ENCODE peak calls at places on chromosomes 1 and 21, in nine cellular contexts. One of them, this sample, is unnamed.

GRCh38 chr1:116556289-116557006 is 14.4 kb downstream of the CD58 start:
- DNase-seq in stimulated activated CD8-positive, alpha-beta memory T cell treated with anti-CD3 and anti-CD28 coated beads, Interleukin-7, amount 100 ng/mL, for 24 hours: peak; percentile 50
- DNase-seq in fibroblast of lung: peak; percentile 57
- DNase-seq in activated T-cell treated with anti-CD3 and anti-CD28 coated beads for 1 hour: peak; percentile 45
- DNase-seq in astrocyte of the spinal cord: peak; percentile 95
- DNase-seq in dermis blood vessel endothelial cell: peak; percentile 43
- DNase-seq in AG09319: no peak
- DNase-seq in stimulated activated CD4-positive, alpha-beta T cell treated with anti-CD3 and anti-CD28 coated beads, Interleukin-2, amount 100 ng/mL, for 48 hours: peak; percentile 61
- DNase-seq in substantia nigra: no peak
- DNase-seq in this sample: peak; percentile 51

GRCh38 chr1:17925838-17926237 is 170.7 kb downstream of the ACTL8 start:
- DNase-seq in stimulated activated CD8-positive, alpha-beta memory T cell treated with anti-CD3 and anti-CD28 coated beads, Interleukin-7, amount 100 ng/mL, for 24 hours: no peak
- DNase-seq in fibroblast of lung: no peak
- DNase-seq in activated T-cell treated with anti-CD3 and anti-CD28 coated beads for 1 hour: no peak
- DNase-seq in astrocyte of the spinal cord: no peak
- DNase-seq in dermis blood vessel endothelial cell: no peak
- DNase-seq in AG09319: no peak
- DNase-seq in stimulated activated CD4-positive, alpha-beta T cell treated with anti-CD3 and anti-CD28 coated beads, Interleukin-2, amount 100 ng/mL, for 48 hours: no peak
- DNase-seq in substantia nigra: no peak
- DNase-seq in this sample: no peak

GRCh38 chr21:28904961-28905435 is 87.7 kb downstream of the LTN1 start:
- DNase-seq in stimulated activated CD8-positive, alpha-beta memory T cell treated with anti-CD3 and anti-CD28 coated beads, Interleukin-7, amount 100 ng/mL, for 24 hours: no peak
- DNase-seq in fibroblast of lung: no peak
- DNase-seq in activated T-cell treated with anti-CD3 and anti-CD28 coated beads for 1 hour: no peak
- DNase-seq in astrocyte of the spinal cord: no peak
- DNase-seq in dermis blood vessel endothelial cell: no peak
- DNase-seq in AG09319: no peak
- DNase-seq in stimulated activated CD4-positive, alpha-beta T cell treated with anti-CD3 and anti-CD28 coated beads, Interleukin-2, amount 100 ng/mL, for 48 hours: no peak
- DNase-seq in substantia nigra: no peak
- DNase-seq in this sample: no peak

GRCh38 chr1:9473032-9473792 is 66.1 kb upstream of the SLC25A33 start:
- DNase-seq in stimulated activated CD8-positive, alpha-beta memory T cell treated with anti-CD3 and anti-CD28 coated beads, Interleukin-7, amount 100 ng/mL, for 24 hours: no peak
- DNase-seq in fibroblast of lung: peak; percentile 93
- DNase-seq in activated T-cell treated with anti-CD3 and anti-CD28 coated beads for 1 hour: no peak
- DNase-seq in astrocyte of the spinal cord: peak; percentile 90
- DNase-seq in dermis blood vessel endothelial cell: peak; percentile 62
- DNase-seq in AG09319: peak; percentile 77
- DNase-seq in stimulated activated CD4-positive, alpha-beta T cell treated with anti-CD3 and anti-CD28 coated beads, Interleukin-2, amount 100 ng/mL, for 48 hours: no peak
- DNase-seq in substantia nigra: no peak
- DNase-seq in this sample: no peak

GRCh38 chr1:197027359-197027758 is 39.7 kb downstream of the F13B start:
- DNase-seq in stimulated activated CD8-positive, alpha-beta memory T cell treated with anti-CD3 and anti-CD28 coated beads, Interleukin-7, amount 100 ng/mL, for 24 hours: no peak
- DNase-seq in fibroblast of lung: no peak
- DNase-seq in activated T-cell treated with anti-CD3 and anti-CD28 coated beads for 1 hour: no peak
- DNase-seq in astrocyte of the spinal cord: no peak
- DNase-seq in dermis blood vessel endothelial cell: no peak
- DNase-seq in AG09319: no peak
- DNase-seq in stimulated activated CD4-positive, alpha-beta T cell treated with anti-CD3 and anti-CD28 coated beads, Interleukin-2, amount 100 ng/mL, for 48 hours: no peak
- DNase-seq in substantia nigra: no peak
- DNase-seq in this sample: no peak

GRCh38 chr1:43979528-43980254 is 681 bp downstream of the B4GALT2 start:
- DNase-seq in stimulated activated CD8-positive, alpha-beta memory T cell treated with anti-CD3 and anti-CD28 coated beads, Interleukin-7, amount 100 ng/mL, for 24 hours: no peak
- DNase-seq in fibroblast of lung: peak; percentile 51
- DNase-seq in activated T-cell treated with anti-CD3 and anti-CD28 coated beads for 1 hour: no peak
- DNase-seq in astrocyte of the spinal cord: peak; percentile 40
- DNase-seq in dermis blood vessel endothelial cell: peak; percentile 43
- DNase-seq in AG09319: no peak
- DNase-seq in stimulated activated CD4-positive, alpha-beta T cell treated with anti-CD3 and anti-CD28 coated beads, Interleukin-2, amount 100 ng/mL, for 48 hours: no peak
- DNase-seq in substantia nigra: peak; percentile 15
- DNase-seq in this sample: no peak

GRCh38 chr1:93575586-93576271 is 105.9 kb downstream of the BCAR3 start:
- DNase-seq in stimulated activated CD8-positive, alpha-beta memory T cell treated with anti-CD3 and anti-CD28 coated beads, Interleukin-7, amount 100 ng/mL, for 24 hours: no peak
- DNase-seq in fibroblast of lung: no peak
- DNase-seq in activated T-cell treated with anti-CD3 and anti-CD28 coated beads for 1 hour: no peak
- DNase-seq in astrocyte of the spinal cord: peak; percentile 35
- DNase-seq in dermis blood vessel endothelial cell: no peak
- DNase-seq in AG09319: no peak
- DNase-seq in stimulated activated CD4-positive, alpha-beta T cell treated with anti-CD3 and anti-CD28 coated beads, Interleukin-2, amount 100 ng/mL, for 48 hours: no peak
- DNase-seq in substantia nigra: no peak
- DNase-seq in this sample: no peak

GRCh38 chr1:226664413-226665101 is 74.5 kb downstream of the ITPKB start:
- DNase-seq in stimulated activated CD8-positive, alpha-beta memory T cell treated with anti-CD3 and anti-CD28 coated beads, Interleukin-7, amount 100 ng/mL, for 24 hours: no peak
- DNase-seq in fibroblast of lung: peak; percentile 80
- DNase-seq in activated T-cell treated with anti-CD3 and anti-CD28 coated beads for 1 hour: no peak
- DNase-seq in astrocyte of the spinal cord: peak; percentile 74
- DNase-seq in dermis blood vessel endothelial cell: peak; percentile 88
- DNase-seq in AG09319: peak; percentile 42
- DNase-seq in stimulated activated CD4-positive, alpha-beta T cell treated with anti-CD3 and anti-CD28 coated beads, Interleukin-2, amount 100 ng/mL, for 48 hours: no peak
- DNase-seq in substantia nigra: no peak
- DNase-seq in this sample: no peak

GRCh38 chr1:111778541-111779051 is 22.9 kb downstream of the DDX20 start:
- DNase-seq in stimulated activated CD8-positive, alpha-beta memory T cell treated with anti-CD3 and anti-CD28 coated beads, Interleukin-7, amount 100 ng/mL, for 24 hours: no peak
- DNase-seq in fibroblast of lung: no peak
- DNase-seq in activated T-cell treated with anti-CD3 and anti-CD28 coated beads for 1 hour: no peak
- DNase-seq in astrocyte of the spinal cord: no peak
- DNase-seq in dermis blood vessel endothelial cell: no peak
- DNase-seq in AG09319: no peak
- DNase-seq in stimulated activated CD4-positive, alpha-beta T cell treated with anti-CD3 and anti-CD28 coated beads, Interleukin-2, amount 100 ng/mL, for 48 hours: no peak
- DNase-seq in substantia nigra: no peak
- DNase-seq in this sample: no peak

GRCh38 chr1:85118751-85119150 is 70.5 kb upstream of the MCOLN3 start:
- DNase-seq in stimulated activated CD8-positive, alpha-beta memory T cell treated with anti-CD3 and anti-CD28 coated beads, Interleukin-7, amount 100 ng/mL, for 24 hours: no peak
- DNase-seq in fibroblast of lung: no peak
- DNase-seq in activated T-cell treated with anti-CD3 and anti-CD28 coated beads for 1 hour: no peak
- DNase-seq in astrocyte of the spinal cord: no peak
- DNase-seq in dermis blood vessel endothelial cell: no peak
- DNase-seq in AG09319: no peak
- DNase-seq in stimulated activated CD4-positive, alpha-beta T cell treated with anti-CD3 and anti-CD28 coated beads, Interleukin-2, amount 100 ng/mL, for 48 hours: no peak
- DNase-seq in substantia nigra: no peak
- DNase-seq in this sample: no peak

GRCh38 chr21:42242611-42243010 is 23.7 kb downstream of the ABCG1 start:
- DNase-seq in stimulated activated CD8-positive, alpha-beta memory T cell treated with anti-CD3 and anti-CD28 coated beads, Interleukin-7, amount 100 ng/mL, for 24 hours: no peak
- DNase-seq in fibroblast of lung: no peak
- DNase-seq in activated T-cell treated with anti-CD3 and anti-CD28 coated beads for 1 hour: no peak
- DNase-seq in astrocyte of the spinal cord: no peak
- DNase-seq in dermis blood vessel endothelial cell: no peak
- DNase-seq in AG09319: no peak
- DNase-seq in stimulated activated CD4-positive, alpha-beta T cell treated with anti-CD3 and anti-CD28 coated beads, Interleukin-2, amount 100 ng/mL, for 48 hours: no peak
- DNase-seq in substantia nigra: no peak
- DNase-seq in this sample: no peak

GRCh38 chr1:205171369-205171768 is 40.1 kb downstream of the DSTYK start:
- DNase-seq in stimulated activated CD8-positive, alpha-beta memory T cell treated with anti-CD3 and anti-CD28 coated beads, Interleukin-7, amount 100 ng/mL, for 24 hours: no peak
- DNase-seq in fibroblast of lung: no peak
- DNase-seq in activated T-cell treated with anti-CD3 and anti-CD28 coated beads for 1 hour: no peak
- DNase-seq in astrocyte of the spinal cord: no peak
- DNase-seq in dermis blood vessel endothelial cell: no peak
- DNase-seq in AG09319: no peak
- DNase-seq in stimulated activated CD4-positive, alpha-beta T cell treated with anti-CD3 and anti-CD28 coated beads, Interleukin-2, amount 100 ng/mL, for 48 hours: no peak
- DNase-seq in substantia nigra: no peak
- DNase-seq in this sample: no peak

GRCh38 chr1:218537131-218537904 is 192.2 kb downstream of the TGFB2 start:
- DNase-seq in stimulated activated CD8-positive, alpha-beta memory T cell treated with anti-CD3 and anti-CD28 coated beads, Interleukin-7, amount 100 ng/mL, for 24 hours: no peak
- DNase-seq in fibroblast of lung: peak; percentile 83
- DNase-seq in activated T-cell treated with anti-CD3 and anti-CD28 coated beads for 1 hour: no peak
- DNase-seq in astrocyte of the spinal cord: peak; percentile 44
- DNase-seq in dermis blood vessel endothelial cell: no peak
- DNase-seq in AG09319: no peak
- DNase-seq in stimulated activated CD4-positive, alpha-beta T cell treated with anti-CD3 and anti-CD28 coated beads, Interleukin-2, amount 100 ng/mL, for 48 hours: no peak
- DNase-seq in substantia nigra: no peak
- DNase-seq in this sample: no peak

GRCh38 chr1:89047734-89048133 is 17.3 kb downstream of the GBP1 start:
- DNase-seq in stimulated activated CD8-positive, alpha-beta memory T cell treated with anti-CD3 and anti-CD28 coated beads, Interleukin-7, amount 100 ng/mL, for 24 hours: no peak
- DNase-seq in fibroblast of lung: no peak
- DNase-seq in activated T-cell treated with anti-CD3 and anti-CD28 coated beads for 1 hour: no peak
- DNase-seq in astrocyte of the spinal cord: peak; percentile 24
- DNase-seq in dermis blood vessel endothelial cell: peak; percentile 30
- DNase-seq in AG09319: no peak
- DNase-seq in stimulated activated CD4-positive, alpha-beta T cell treated with anti-CD3 and anti-CD28 coated beads, Interleukin-2, amount 100 ng/mL, for 48 hours: no peak
- DNase-seq in substantia nigra: no peak
- DNase-seq in this sample: no peak

GRCh38 chr1:237387144-237387505 is 345.1 kb downstream of the RYR2 start:
- DNase-seq in stimulated activated CD8-positive, alpha-beta memory T cell treated with anti-CD3 and anti-CD28 coated beads, Interleukin-7, amount 100 ng/mL, for 24 hours: no peak
- DNase-seq in fibroblast of lung: no peak
- DNase-seq in activated T-cell treated with anti-CD3 and anti-CD28 coated beads for 1 hour: no peak
- DNase-seq in astrocyte of the spinal cord: no peak
- DNase-seq in dermis blood vessel endothelial cell: no peak
- DNase-seq in AG09319: no peak
- DNase-seq in stimulated activated CD4-positive, alpha-beta T cell treated with anti-CD3 and anti-CD28 coated beads, Interleukin-2, amount 100 ng/mL, for 48 hours: no peak
- DNase-seq in substantia nigra: no peak
- DNase-seq in this sample: no peak

GRCh38 chr1:171814692-171815091 is 26.6 kb upstream of the DNM3 start:
- DNase-seq in stimulated activated CD8-positive, alpha-beta memory T cell treated with anti-CD3 and anti-CD28 coated beads, Interleukin-7, amount 100 ng/mL, for 24 hours: no peak
- DNase-seq in fibroblast of lung: peak; percentile 78
- DNase-seq in activated T-cell treated with anti-CD3 and anti-CD28 coated beads for 1 hour: no peak
- DNase-seq in astrocyte of the spinal cord: peak; percentile 81
- DNase-seq in dermis blood vessel endothelial cell: no peak
- DNase-seq in AG09319: peak; percentile 47
- DNase-seq in stimulated activated CD4-positive, alpha-beta T cell treated with anti-CD3 and anti-CD28 coated beads, Interleukin-2, amount 100 ng/mL, for 48 hours: no peak
- DNase-seq in substantia nigra: no peak
- DNase-seq in this sample: no peak

GRCh38 chr1:218846166-218846565 is 327.5 kb upstream of the LYPLAL1 start:
- DNase-seq in stimulated activated CD8-positive, alpha-beta memory T cell treated with anti-CD3 and anti-CD28 coated beads, Interleukin-7, amount 100 ng/mL, for 24 hours: no peak
- DNase-seq in fibroblast of lung: no peak
- DNase-seq in activated T-cell treated with anti-CD3 and anti-CD28 coated beads for 1 hour: no peak
- DNase-seq in astrocyte of the spinal cord: no peak
- DNase-seq in dermis blood vessel endothelial cell: no peak
- DNase-seq in AG09319: no peak
- DNase-seq in stimulated activated CD4-positive, alpha-beta T cell treated with anti-CD3 and anti-CD28 coated beads, Interleukin-2, amount 100 ng/mL, for 48 hours: no peak
- DNase-seq in substantia nigra: no peak
- DNase-seq in this sample: no peak

GRCh38 chr1:2334883-2335534 is 56.3 kb downstream of the MORN1 start:
- DNase-seq in stimulated activated CD8-positive, alpha-beta memory T cell treated with anti-CD3 and anti-CD28 coated beads, Interleukin-7, amount 100 ng/mL, for 24 hours: no peak
- DNase-seq in fibroblast of lung: no peak
- DNase-seq in activated T-cell treated with anti-CD3 and anti-CD28 coated beads for 1 hour: no peak
- DNase-seq in astrocyte of the spinal cord: no peak
- DNase-seq in dermis blood vessel endothelial cell: peak; percentile 40
- DNase-seq in AG09319: no peak
- DNase-seq in stimulated activated CD4-positive, alpha-beta T cell treated with anti-CD3 and anti-CD28 coated beads, Interleukin-2, amount 100 ng/mL, for 48 hours: no peak
- DNase-seq in substantia nigra: no peak
- DNase-seq in this sample: no peak

GRCh38 chr1:74057719-74058118 is 140.3 kb downstream of the LRRIQ3 start:
- DNase-seq in stimulated activated CD8-positive, alpha-beta memory T cell treated with anti-CD3 and anti-CD28 coated beads, Interleukin-7, amount 100 ng/mL, for 24 hours: no peak
- DNase-seq in fibroblast of lung: no peak
- DNase-seq in activated T-cell treated with anti-CD3 and anti-CD28 coated beads for 1 hour: no peak
- DNase-seq in astrocyte of the spinal cord: no peak
- DNase-seq in dermis blood vessel endothelial cell: no peak
- DNase-seq in AG09319: no peak
- DNase-seq in stimulated activated CD4-positive, alpha-beta T cell treated with anti-CD3 and anti-CD28 coated beads, Interleukin-2, amount 100 ng/mL, for 48 hours: no peak
- DNase-seq in substantia nigra: no peak
- DNase-seq in this sample: no peak

GRCh38 chr1:205812271-205812877 is 624 bp downstream of the SLC41A1 start:
- DNase-seq in stimulated activated CD8-positive, alpha-beta memory T cell treated with anti-CD3 and anti-CD28 coated beads, Interleukin-7, amount 100 ng/mL, for 24 hours: no peak
- DNase-seq in fibroblast of lung: peak; percentile 22
- DNase-seq in activated T-cell treated with anti-CD3 and anti-CD28 coated beads for 1 hour: no peak
- DNase-seq in astrocyte of the spinal cord: peak; percentile 22
- DNase-seq in dermis blood vessel endothelial cell: peak; percentile 39
- DNase-seq in AG09319: no peak
- DNase-seq in stimulated activated CD4-positive, alpha-beta T cell treated with anti-CD3 and anti-CD28 coated beads, Interleukin-2, amount 100 ng/mL, for 48 hours: peak; percentile 17
- DNase-seq in substantia nigra: peak; percentile 70
- DNase-seq in this sample: no peak

GRCh38 chr1:233393926-233394680 is 66.6 kb downstream of the MAP3K21 start:
- DNase-seq in stimulated activated CD8-positive, alpha-beta memory T cell treated with anti-CD3 and anti-CD28 coated beads, Interleukin-7, amount 100 ng/mL, for 24 hours: no peak
- DNase-seq in fibroblast of lung: no peak
- DNase-seq in activated T-cell treated with anti-CD3 and anti-CD28 coated beads for 1 hour: no peak
- DNase-seq in astrocyte of the spinal cord: no peak
- DNase-seq in dermis blood vessel endothelial cell: no peak
- DNase-seq in AG09319: no peak
- DNase-seq in stimulated activated CD4-positive, alpha-beta T cell treated with anti-CD3 and anti-CD28 coated beads, Interleukin-2, amount 100 ng/mL, for 48 hours: no peak
- DNase-seq in substantia nigra: no peak
- DNase-seq in this sample: no peak

GRCh38 chr1:168714012-168714411 is 15.0 kb downstream of the DPT start:
- DNase-seq in stimulated activated CD8-positive, alpha-beta memory T cell treated with anti-CD3 and anti-CD28 coated beads, Interleukin-7, amount 100 ng/mL, for 24 hours: no peak
- DNase-seq in fibroblast of lung: no peak
- DNase-seq in activated T-cell treated with anti-CD3 and anti-CD28 coated beads for 1 hour: no peak
- DNase-seq in astrocyte of the spinal cord: no peak
- DNase-seq in dermis blood vessel endothelial cell: no peak
- DNase-seq in AG09319: no peak
- DNase-seq in stimulated activated CD4-positive, alpha-beta T cell treated with anti-CD3 and anti-CD28 coated beads, Interleukin-2, amount 100 ng/mL, for 48 hours: no peak
- DNase-seq in substantia nigra: no peak
- DNase-seq in this sample: no peak

GRCh38 chr1:162756523-162756922 is 34.0 kb upstream of the HSD17B7 start:
- DNase-seq in stimulated activated CD8-positive, alpha-beta memory T cell treated with anti-CD3 and anti-CD28 coated beads, Interleukin-7, amount 100 ng/mL, for 24 hours: no peak
- DNase-seq in fibroblast of lung: no peak
- DNase-seq in activated T-cell treated with anti-CD3 and anti-CD28 coated beads for 1 hour: no peak
- DNase-seq in astrocyte of the spinal cord: no peak
- DNase-seq in dermis blood vessel endothelial cell: peak; percentile 38
- DNase-seq in AG09319: no peak
- DNase-seq in stimulated activated CD4-positive, alpha-beta T cell treated with anti-CD3 and anti-CD28 coated beads, Interleukin-2, amount 100 ng/mL, for 48 hours: no peak
- DNase-seq in substantia nigra: no peak
- DNase-seq in this sample: no peak